ENCODE peak calls at places on chromosomes 13 and 19, in six cellular contexts. P, H, O, C, D and U are unnamed samples.

GRCh38 chr19:29855771-29856510 is 44.1 kb downstream of the CCNE1 start:
- DNase-seq in P (no peak), H (no peak), O (no peak), C (no peak), D (no peak), U (no peak)

GRCh38 chr19:42316223-42317211 is 3.4 kb downstream of the TMEM145 start:
- DNase-seq in P (no peak), H (no peak), O (no peak), C (no peak), D (no peak), U (no peak)

GRCh38 chr13:94195715-94196114 is 283.8 kb downstream of the DCT start:
- DNase-seq in P (no peak), H (no peak), O (no peak), C (no peak), D (peak; percentile 97), U (no peak)

GRCh38 chr13:44853641-44854040 is 135.6 kb downstream of the NUFIP1 start:
- DNase-seq in P (no peak), H (peak; percentile 85), O (no peak), C (no peak), D (no peak), U (no peak)

GRCh38 chr19:5070922-5071321 is 102.0 kb downstream of the KDM4B start:
- DNase-seq in P (no peak), H (no peak), O (no peak), C (no peak), D (no peak), U (no peak)

GRCh38 chr13:112638919-112639318 is 50.9 kb upstream of the ATP11A start:
- DNase-seq in P (peak; percentile 1), H (no peak), O (no peak), C (peak; percentile 25), D (no peak), U (no peak)

GRCh38 chr13:83618966-83619365 is 263.3 kb downstream of the SLITRK1 start:
- DNase-seq in P (no peak), H (no peak), O (no peak), C (no peak), D (peak; percentile 18), U (no peak)

GRCh38 chr13:94312511-94313191 is 166.8 kb downstream of the DCT start:
- DNase-seq in P (no peak), H (no peak), O (no peak), C (no peak), D (no peak), U (no peak)

GRCh38 chr13:40665061-40665753 is 1.2 kb downstream of the FOXO1 start:
- DNase-seq in P (peak; percentile 73), H (peak; percentile 40), O (peak; percentile 48), C (no peak), D (no peak), U (peak; percentile 54)

GRCh38 chr19:31099470-31100190 is 249.6 kb downstream of the TSHZ3 start:
- DNase-seq in P (no peak), H (no peak), O (no peak), C (no peak), D (no peak), U (no peak)

DNA sequence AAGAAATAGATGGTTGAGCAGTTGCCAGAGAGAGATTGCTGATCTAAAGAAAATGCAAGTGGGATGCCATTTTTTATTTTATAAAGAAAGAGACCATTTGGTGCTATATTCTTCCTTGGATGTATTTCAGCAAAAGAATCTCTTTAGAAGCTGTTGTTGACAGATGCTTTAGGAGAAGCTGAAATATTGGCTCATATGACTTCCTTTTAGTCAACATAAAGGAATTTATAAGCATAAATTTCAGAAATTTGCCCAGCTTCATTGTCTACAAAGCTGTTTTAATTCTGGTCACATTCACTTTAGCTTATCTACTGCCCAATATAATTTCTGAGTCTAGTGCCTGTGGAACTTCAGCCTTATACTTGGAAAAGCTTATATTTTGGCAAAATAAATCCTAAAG is 36.9 kb downstream of the POLR1D start:
- DNase-seq in P (no peak), H (no peak), O (no peak), C (no peak), D (no peak), U (no peak)
- H3K27ac ChIP-seq in P (no peak overlapping the region), H (no peak overlapping the region), O (no peak overlapping the region), C (no peak overlapping the region), D (no peak overlapping the region), U (no peak overlapping the region)

GRCh38 chr19:870963-871401 is 11.5 kb downstream of the CFD start:
- DNase-seq in P (no peak), H (no peak), O (no peak), C (no peak), D (no peak), U (peak; percentile 80)
- H3K27ac ChIP-seq in P (no peak overlapping the region), H (peak overlapping the region; percentile 15), O (peak overlapping the region; percentile 92), C (no peak overlapping the region), D (no peak overlapping the region), U (peak overlapping the region; percentile 56)

GRCh38 chr19:47720669-47721068 is 7.4 kb downstream of the EHD2 start:
- DNase-seq in P (no peak), H (no peak), O (no peak), C (no peak), D (no peak), U (no peak)

GRCh38 chr19:47725759-47726401 is 12.7 kb downstream of the EHD2 start:
- DNase-seq in P (no peak), H (no peak), O (no peak), C (no peak), D (no peak), U (no peak)

GRCh38 chr19:47719047-47719885 is 6.0 kb downstream of the EHD2 start:
- DNase-seq in P (peak; percentile 98), H (peak; percentile 60), O (peak; percentile 93), C (peak; percentile 72), D (peak; percentile 85), U (peak; percentile 91)

GRCh38 chr19:47726467-47726866 is 13.2 kb downstream of the EHD2 start:
- DNase-seq in P (no peak), H (no peak), O (no peak), C (no peak), D (no peak), U (no peak)

GRCh38 chr19:47723573-47723923 is 10.3 kb downstream of the EHD2 start:
- DNase-seq in P (peak; percentile 92), H (peak; percentile 51), O (peak; percentile 74), C (no peak), D (peak; percentile 88), U (peak; percentile 65)
- H3K27ac ChIP-seq in P (peak overlapping the region; percentile 91), H (peak overlapping the region; percentile 57), O (peak overlapping the region; percentile 75), C (peak overlapping the region; percentile 50), D (peak overlapping the region; percentile 73), U (peak overlapping the region; percentile 70)

GRCh38 chr19:48171584-48172170 is 1.2 kb downstream of the ZSWIM9 start:
- DNase-seq in P (no peak), H (no peak), O (no peak), C (no peak), D (no peak), U (no peak)

GRCh38 chr19:48168689-48169088 is 1.5 kb downstream of the LIG1 start:
- DNase-seq in P (no peak), H (no peak), O (no peak), C (no peak), D (no peak), U (no peak)

GRCh38 chr19:48169974-48170803 is at the start of the genes LIG1 and ZSWIM9:
- DNase-seq in P (peak; percentile 95), H (peak; percentile 92), O (peak; percentile 93), C (peak; percentile 88), D (peak; percentile 91), U (peak; percentile 91)

GRCh38 chr19:48169585-48169973 is 565 bp downstream of the LIG1 start:
- DNase-seq in P (peak; percentile 76), H (peak; percentile 91), O (peak; percentile 71), C (peak; percentile 85), D (peak; percentile 49), U (peak; percentile 64)

GRCh38 chr19:48170817-48171347 is 402 bp downstream of the ZSWIM9 start:
- DNase-seq in P (no peak), H (no peak), O (no peak), C (no peak), D (no peak), U (no peak)
- H3K27ac ChIP-seq in P (peak overlapping the region; percentile 89), H (peak overlapping the region; percentile 94), O (peak overlapping the region; percentile 94), C (peak overlapping the region; percentile 94), D (no peak overlapping the region), U (peak overlapping the region; percentile 98)

DNA sequence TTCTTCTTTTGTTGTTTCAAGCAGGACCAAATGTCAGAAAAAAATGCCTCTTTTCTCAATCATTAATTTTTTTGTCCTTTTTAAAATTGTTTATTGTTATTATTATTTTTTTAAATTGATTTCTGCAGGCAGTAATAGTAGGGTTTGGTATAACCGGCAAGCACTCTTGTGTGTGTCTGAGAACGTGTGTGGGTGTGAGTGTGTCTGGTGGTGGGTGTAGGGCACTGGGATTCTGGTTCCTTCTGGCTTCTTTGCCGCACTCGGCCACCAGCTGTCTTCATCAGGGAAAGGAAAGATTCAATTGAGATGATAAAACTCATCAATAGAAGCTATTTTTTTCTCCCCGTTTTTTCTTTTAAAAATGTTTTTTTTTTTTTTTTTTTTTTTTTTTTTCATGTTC is 56.4 kb downstream of the IER2 start:
- DNase-seq in P (no peak), H (no peak), O (no peak), C (no peak), D (no peak), U (no peak)
- H3K27ac ChIP-seq in P (no peak overlapping the region), H (no peak overlapping the region), O (peak overlapping the region; percentile 86), C (peak overlapping the region; percentile 92), D (no peak overlapping the region), U (no peak overlapping the region)

GRCh38 chr13:30802953-30803478 is 67.7 kb downstream of the ALOX5AP start:
- DNase-seq in P (peak; percentile 91), H (peak; percentile 86), O (peak; percentile 90), C (peak; percentile 85), D (peak; percentile 65), U (peak; percentile 86)
- H3K27ac ChIP-seq in P (peak overlapping the region; percentile 65), H (peak overlapping the region; percentile 41), O (peak overlapping the region; percentile 22), C (peak overlapping the region; percentile 73), D (no peak overlapping the region), U (no peak overlapping the region)

GRCh38 chr19:14081797-14082674 is 3.5 kb downstream of the C19orf67 start:
- DNase-seq in P (no peak), H (peak; percentile 45), O (no peak), C (peak; percentile 66), D (no peak), U (peak; percentile 45)
- H3K27ac ChIP-seq in P (peak overlapping the region; percentile 93), H (peak overlapping the region; percentile 96), O (peak overlapping the region; percentile 91), C (peak overlapping the region; percentile 96), D (peak overlapping the region; percentile 61), U (peak overlapping the region; percentile 94)

GRCh38 chr19:1218751-1219567 is 13.4 kb downstream of the STK11 start:
- DNase-seq in P (no peak), H (no peak), O (no peak), C (no peak), D (no peak), U (no peak)
- H3K27ac ChIP-seq in P (peak overlapping the region; percentile 94), H (peak overlapping the region; percentile 67), O (peak overlapping the region; percentile 56), C (peak overlapping the region; percentile 50), D (no peak overlapping the region), U (peak overlapping the region; percentile 94)